ENCODE peak calls at places on chromosomes 7 and 10, in ten cellular contexts. V is ovary; Z is right cardiac atrium; K is CD8-positive, alpha-beta memory T cell; I is neuronal stem cell; D is psoas muscle; C is left ventricle myocardium inferior; L is prostate gland; T is fibroblast of lung; R is heart left ventricle. J is an unnamed sample. For H3K27me3 and H3K4me1, the result is how much of the 10 kb centered on the place peaks cover.

GRCh38 chr7:10889266-10889898 is 84.3 kb upstream of the PHF14 start:
- DNase-seq in V (no peak), Z (no peak), K (peak), I (peak), D (no peak), C (no peak), L (peak), T (peak), R (no peak), J (peak)

GRCh38 chr10:76051007-76051936 is 619.8 kb downstream of the LRMDA start:
- DNase-seq in V (no peak), Z (no peak), K (no peak), I (peak), D (no peak), C (no peak), L (no peak), T (no peak), R (no peak), J (no peak)

GRCh38 chr10:43939939-43940810 is 291.5 kb upstream of the ZNF32 start:
- DNase-seq in V (no peak), Z (no peak), K (no peak), I (no peak), D (no peak), C (no peak), L (peak), T (peak), R (no peak), J (no peak)

GRCh38 chr7:2732959-2733584 is 45.1 kb downstream of the AMZ1 start:
- DNase-seq in V (peak), Z (peak), K (no peak), I (no peak), D (peak), C (peak), L (peak), T (peak), R (peak), J (peak)

GRCh38 chr7:41459623-41460256 is 243.2 kb downstream of the INHBA start:
- DNase-seq in V (no peak), Z (peak), K (no peak), I (no peak), D (no peak), C (no peak), L (no peak), T (no peak), R (peak), J (no peak)

GRCh38 chr7:104207348-104207730 is 474 bp downstream of the ORC5 start:
- DNase-seq in V (no peak), Z (no peak), K (no peak), I (no peak), D (no peak), C (no peak), L (no peak), T (peak), R (no peak), J (no peak)

GRCh38 chr7:76146374-76146773 is 55.3 kb upstream of the SRRM3 start:
- DNase-seq in V (no peak), Z (no peak), K (no peak), I (no peak), D (no peak), C (no peak), L (no peak), T (no peak), R (no peak), J (no peak)

GRCh38 chr7:13111230-13111629 is 423.8 kb downstream of the ARL4A start:
- DNase-seq in V (no peak), Z (no peak), K (no peak), I (no peak), D (no peak), C (no peak), L (no peak), T (no peak), R (no peak), J (no peak)

GRCh38 chr10:49293208-49293603 is 5.8 kb upstream of the C10orf71 start:
- DNase-seq in V (no peak), Z (no peak), K (no peak), I (no peak), D (no peak), C (no peak), L (no peak), T (no peak), R (no peak), J (no peak)

GRCh38 chr10:25175527-25176420 is 973 bp downstream of the GPR158 start:
- DNase-seq in V (no peak), Z (peak), K (no peak), I (peak), D (no peak), C (no peak), L (peak), T (no peak), R (no peak), J (no peak)

GRCh38 chr7:86911703-86912102 is 147.8 kb downstream of the ELAPOR2 start:
- DNase-seq in V (no peak), Z (no peak), K (no peak), I (no peak), D (no peak), C (no peak), L (no peak), T (no peak), R (no peak), J (no peak)

GRCh38 chr10:119644215-119644826 is 6.9 kb upstream of the BAG3 start:
- DNase-seq in V (no peak), Z (no peak), K (no peak), I (no peak), D (peak), C (no peak), L (no peak), T (no peak), R (no peak), J (no peak)

GRCh38 chr10:106560925-106561640 is 603.4 kb downstream of the SORCS1 start:
- DNase-seq in V (no peak), Z (no peak), K (no peak), I (no peak), D (no peak), C (no peak), L (no peak), T (peak), R (no peak), J (peak)

GRCh38 chr7:17843041-17843440 is 97.3 kb downstream of the SNX13 start:
- DNase-seq in V (no peak), Z (no peak), K (no peak), I (no peak), D (no peak), C (no peak), L (no peak), T (no peak), R (no peak), J (no peak)

GRCh38 chr10:71638577-71639411 is 80.8 kb downstream of the C10orf105 start:
- DNase-seq in V (no peak), Z (no peak), K (no peak), I (no peak), D (no peak), C (no peak), L (no peak), T (no peak), R (no peak), J (no peak)

GRCh38 chr7:1643270-1644092 is 26.6 kb upstream of the ELFN1 start:
- DNase-seq in V (no peak), Z (no peak), K (no peak), I (no peak), D (no peak), C (peak), L (no peak), T (no peak), R (no peak), J (no peak)

GRCh38 chr10:107545717-107546116 is 381.2 kb upstream of the SORCS1 start:
- DNase-seq in V (no peak), Z (peak), K (no peak), I (no peak), D (no peak), C (no peak), L (no peak), T (no peak), R (no peak), J (no peak)

DNA sequence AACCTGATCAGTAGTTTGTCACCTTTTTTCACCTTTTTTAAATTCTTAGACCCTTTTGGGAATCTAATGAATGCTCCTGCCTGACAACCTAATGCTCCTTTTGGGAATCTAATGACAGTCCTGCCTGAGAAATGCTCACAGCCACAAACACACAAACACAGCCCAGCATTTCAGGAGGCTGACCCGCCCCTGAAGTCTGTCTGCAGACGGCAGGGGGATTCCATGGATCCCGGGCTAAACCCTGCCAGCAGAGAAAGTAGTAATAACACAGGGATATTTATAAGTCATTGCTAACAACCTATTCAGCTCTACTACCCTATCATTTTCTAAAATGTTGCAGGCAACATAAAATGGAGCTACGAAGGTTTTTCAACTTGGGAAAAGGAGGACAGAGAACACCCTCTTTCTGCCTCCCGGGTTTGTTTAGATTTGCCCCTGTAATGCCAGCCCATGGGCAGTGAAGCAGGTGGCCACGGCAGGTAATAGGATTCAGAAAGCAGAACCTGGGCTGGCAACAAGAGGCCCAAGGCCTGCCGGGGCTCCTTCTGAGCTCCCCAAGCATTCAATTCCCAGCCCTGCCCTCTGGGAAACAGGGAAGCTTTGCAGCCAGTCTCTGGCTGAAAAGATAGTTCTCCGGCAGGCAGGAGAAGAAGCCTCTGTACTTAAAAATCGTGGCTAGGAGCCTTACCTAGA is 65.2 kb downstream of the CREB3L2 start:
- DNase-seq in V (no peak), Z (no peak), K (no peak), I (no peak), D (no peak), C (no peak), L (no peak), T (no peak), R (no peak), J (no peak)
- H3K27ac ChIP-seq in V (no peak), Z (no peak), K (peak), I (no peak), D (peak), C (peak), L (no peak), T (peak), R (peak), J (no peak)

DNA sequence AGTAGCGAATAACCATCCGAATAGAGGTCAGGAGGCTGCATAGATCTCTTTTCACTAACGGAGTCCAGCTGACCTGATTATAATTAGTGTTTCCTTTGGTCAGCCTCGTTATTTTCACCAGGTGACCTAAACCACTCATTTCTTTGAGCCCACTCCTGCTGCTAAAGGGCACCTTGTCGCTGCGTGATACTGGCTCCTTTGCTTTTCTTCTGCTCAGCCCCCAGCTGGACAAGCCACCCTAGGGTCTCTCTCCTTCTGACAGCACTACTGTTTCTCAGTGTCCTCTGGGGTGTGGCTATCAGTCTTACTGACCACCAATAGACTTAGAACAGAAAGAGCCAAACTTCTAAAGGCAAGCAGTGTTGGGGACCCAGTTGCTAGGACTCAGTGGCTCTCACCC is 2.7 kb upstream of the IGFBP3 start:
- DNase-seq in V (no peak), Z (no peak), K (no peak), I (no peak), D (no peak), C (no peak), L (no peak), T (no peak), R (no peak), J (no peak)
- H3K27me3 ChIP-seq in V (under half), Z (under half), K (under half), I (under half), D (under half), C (under half), L (under half), T (under half), R (under half), J (under half)

GRCh38 chr7:55021951-55022617 is 3.3 kb downstream of the EGFR start:
- DNase-seq in V (no peak), Z (no peak), K (no peak), I (no peak), D (no peak), C (no peak), L (no peak), T (no peak), R (no peak), J (peak)
- H3K4me1 ChIP-seq in V (under half), Z (under half), K (under half), I (under half), D (half or more), C (half or more), L (under half), T (under half), R (under half), J (under half)

DNA sequence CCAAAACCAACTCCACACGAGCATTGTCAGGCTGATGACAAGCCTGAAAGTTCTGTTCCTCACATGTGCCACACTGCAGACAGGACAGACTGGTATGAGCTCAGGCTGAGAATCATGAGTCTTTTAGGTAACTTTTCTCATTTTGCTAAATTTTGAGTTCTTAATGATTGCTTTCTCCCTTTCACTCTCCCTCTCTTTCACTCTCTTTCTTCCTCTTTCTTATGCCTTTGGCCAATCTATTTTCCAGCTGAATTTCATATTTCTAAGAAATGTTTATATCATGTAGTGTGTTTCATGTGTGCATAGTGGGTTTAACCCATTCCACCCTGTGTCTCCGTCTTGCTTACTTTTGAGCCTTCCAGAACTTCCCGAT is 16.6 kb downstream of the FAM241B start:
- DNase-seq in V (no peak), Z (no peak), K (no peak), I (no peak), D (no peak), C (no peak), L (no peak), T (no peak), R (no peak), J (no peak)
- H3K27ac ChIP-seq in V (no peak), Z (no peak), K (no peak), I (no peak), D (no peak), C (no peak), L (no peak), T (no peak), R (no peak), J (no peak)

DNA sequence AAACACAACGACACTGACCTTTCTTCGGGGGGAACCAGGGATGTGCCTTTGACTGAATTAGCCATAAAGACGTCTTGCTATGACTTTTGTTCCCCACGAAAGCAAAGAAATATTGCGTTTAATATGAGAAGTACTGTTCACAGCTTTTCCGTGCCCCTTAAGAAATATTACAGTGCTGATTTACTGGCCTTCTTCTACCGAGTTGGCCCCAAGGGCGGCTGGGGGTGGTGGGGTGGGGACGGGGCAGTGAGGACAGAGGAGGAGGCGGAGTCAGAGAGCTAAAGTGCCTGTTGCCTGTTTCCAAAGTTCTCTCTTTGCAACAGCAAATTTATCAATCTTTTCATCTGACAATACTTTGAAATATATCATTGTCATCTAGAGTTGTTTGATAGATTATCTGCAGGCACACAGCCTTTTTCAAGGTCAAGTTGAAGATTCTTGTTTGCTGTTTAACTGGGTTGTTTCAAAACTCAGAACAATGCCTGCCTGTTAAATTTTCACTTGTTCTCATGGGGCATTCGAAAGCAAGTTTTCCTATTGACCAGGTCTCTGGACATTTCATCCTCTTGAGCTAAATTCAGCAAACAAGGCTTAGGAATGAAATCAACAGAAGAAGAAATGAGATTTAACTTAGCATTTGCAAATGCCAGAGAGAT is 9.0 kb downstream of the PTF1A start:
- DNase-seq in V (no peak), Z (no peak), K (no peak), I (no peak), D (no peak), C (no peak), L (no peak), T (no peak), R (no peak), J (no peak)
- H3K27me3 ChIP-seq in V (under half), Z (under half), K (under half), I (half or more), D (half or more), C (half or more), L (under half), T (under half), R (half or more), J (half or more)

J was measured in foreskin keratinocyte.